ENCODE peak calls at places on chromosomes 3 and 15, in six cellular contexts. W, N, V, Q, L and U are unnamed samples.

GRCh38 chr3:134348524-134348923 is 25.7 kb downstream of the AMOTL2 start:
- DNase-seq in W (no peak), N (no peak), V (no peak), Q (no peak), L (no peak), U (no peak)

GRCh38 chr3:182349051-182349450 is 444.3 kb upstream of the ATP11B start:
- DNase-seq in W (no peak), N (no peak), V (no peak), Q (no peak), L (no peak), U (no peak)

GRCh38 chr3:64321747-64322146 is 96.5 kb upstream of the PRICKLE2 start:
- DNase-seq in W (no peak), N (no peak), V (no peak), Q (no peak), L (no peak), U (no peak)

GRCh38 chr3:74423867-74424266 is 190.6 kb downstream of the CNTN3 start:
- DNase-seq in W (no peak), N (no peak), V (no peak), Q (no peak), L (no peak), U (no peak)

GRCh38 chr3:157099337-157100078 is 60.4 kb downstream of the CCNL1 start:
- DNase-seq in W (no peak), N (no peak), V (no peak), Q (no peak), L (no peak), U (no peak)

GRCh38 chr3:32882603-32883025 is 64.8 kb downstream of the TRIM71 start:
- DNase-seq in W (no peak), N (no peak), V (no peak), Q (peak), L (no peak), U (no peak)

GRCh38 chr15:45340429-45340828 is 37.9 kb downstream of the GATM start:
- DNase-seq in W (no peak), N (peak), V (no peak), Q (no peak), L (no peak), U (no peak)

GRCh38 chr3:46986782-46987484 is 7.5 kb downstream of the NBEAL2 start:
- DNase-seq in W (no peak), N (no peak), V (no peak), Q (no peak), L (no peak), U (peak)

GRCh38 chr15:87033056-87033455 is 953.4 kb downstream of the AGBL1 start:
- DNase-seq in W (no peak), N (no peak), V (no peak), Q (no peak), L (no peak), U (no peak)

GRCh38 chr3:143974877-143975238 is 3.2 kb downstream of the DIPK2A start:
- DNase-seq in W (no peak), N (no peak), V (no peak), Q (no peak), L (no peak), U (peak)

GRCh38 chr3:178492496-178492895 is 43.7 kb upstream of the KCNMB2 start:
- DNase-seq in W (no peak), N (no peak), V (no peak), Q (no peak), L (no peak), U (no peak)

GRCh38 chr3:31455524-31455923 is 77.2 kb upstream of the STT3B start:
- DNase-seq in W (no peak), N (no peak), V (no peak), Q (no peak), L (no peak), U (no peak)

GRCh38 chr3:179723617-179724016 is 70.8 kb downstream of the USP13 start:
- DNase-seq in W (no peak), N (no peak), V (no peak), Q (no peak), L (no peak), U (no peak)

GRCh38 chr3:124329723-124330122 is 337.8 kb upstream of the ROPN1 start:
- DNase-seq in W (no peak), N (no peak), V (no peak), Q (no peak), L (no peak), U (no peak)

GRCh38 chr3:144221771-144222170 is 250.1 kb downstream of the DIPK2A start:
- DNase-seq in W (no peak), N (no peak), V (no peak), Q (no peak), L (no peak), U (no peak)

GRCh38 chr3:94336076-94336741 is 273.3 kb downstream of the NSUN3 start:
- DNase-seq in W (no peak), N (peak), V (no peak), Q (no peak), L (peak), U (no peak)

GRCh38 chr15:68789921-68790575 is 30.6 kb downstream of the ANP32A start:
- DNase-seq in W (no peak), N (no peak), V (no peak), Q (no peak), L (peak), U (no peak)

GRCh38 chr15:69148465-69148864 is 12.0 kb upstream of the GLCE start:
- DNase-seq in W (no peak), N (no peak), V (no peak), Q (no peak), L (no peak), U (no peak)

GRCh38 chr15:49023354-49023753 is 22.9 kb downstream of the SECISBP2L start:
- DNase-seq in W (no peak), N (no peak), V (no peak), Q (no peak), L (no peak), U (no peak)

GRCh38 chr3:98563661-98564281 is 29.6 kb downstream of the CPOX start:
- DNase-seq in W (no peak), N (no peak), V (no peak), Q (no peak), L (no peak), U (no peak)

GRCh38 chr15:85024509-85025336 is 43.1 kb downstream of the PDE8A start:
- DNase-seq in W (no peak), N (peak), V (no peak), Q (no peak), L (no peak), U (no peak)

GRCh38 chr3:65351753-65352152 is 664.0 kb upstream of the ADAMTS9 start:
- DNase-seq in W (no peak), N (no peak), V (no peak), Q (no peak), L (no peak), U (no peak)

GRCh38 chr3:50445919-50446318 is 57.5 kb downstream of the CACNA2D2 start:
- DNase-seq in W (no peak), N (peak), V (no peak), Q (no peak), L (no peak), U (no peak)

GRCh38 chr3:176514297-176514696 is 683.0 kb downstream of the TBL1XR1 start:
- DNase-seq in W (peak), N (peak), V (peak), Q (no peak), L (no peak), U (peak)

GRCh38 chr3:110905096-110905495 is 166.5 kb upstream of the NECTIN3 start:
- DNase-seq in W (no peak), N (no peak), V (no peak), Q (no peak), L (no peak), U (no peak)

GRCh38 chr3:149603126-149604074 is 54.4 kb downstream of the WWTR1 start:
- DNase-seq in W (no peak), N (no peak), V (no peak), Q (no peak), L (no peak), U (no peak)
- TF ChIP-seq GABPA in W (no peak), N (no peak), V (no peak), Q (no peak), L (no peak), U (no peak)

GRCh38 chr3:36317915-36318314 is 62.4 kb upstream of the STAC start:
- DNase-seq in W (no peak), N (no peak), V (no peak), Q (no peak), L (no peak), U (no peak)
- TF ChIP-seq GABPA in W (no peak), N (no peak), V (no peak), Q (no peak), L (no peak), U (no peak)

GRCh38 chr3:82390868-82391267 is 629.4 kb upstream of the GBE1 start:
- DNase-seq in W (no peak), N (no peak), V (no peak), Q (no peak), L (no peak), U (no peak)
- TF ChIP-seq GABPA in W (no peak), N (no peak), V (no peak), Q (no peak), L (no peak), U (no peak)

GRCh38 chr3:142857056-142857455 is 31.8 kb downstream of the PCOLCE2 start:
- DNase-seq in W (peak), N (peak), V (no peak), Q (no peak), L (peak), U (peak)
- TF ChIP-seq GABPA in W (no peak), N (no peak), V (no peak), Q (no peak), L (no peak), U (no peak)

GRCh38 chr3:21271606-21272016 is 479.4 kb downstream of the ZNF385D start:
- DNase-seq in W (no peak), N (no peak), V (no peak), Q (no peak), L (no peak), U (no peak)
- TF ChIP-seq GABPA in W (no peak), N (no peak), V (no peak), Q (no peak), L (no peak), U (no peak)

GRCh38 chr3:184129012-184129411 is 6.1 kb upstream of the EIF2B5 start:
- DNase-seq in W (peak), N (peak), V (no peak), Q (no peak), L (peak), U (peak)
- TF ChIP-seq GABPA in W (no peak), N (no peak), V (no peak), Q (no peak), L (no peak), U (no peak)

GRCh38 chr3:158700559-158700958 is 28.1 kb upstream of the LXN start:
- DNase-seq in W (no peak), N (no peak), V (no peak), Q (no peak), L (no peak), U (no peak)
- TF ChIP-seq GABPA in W (no peak), N (no peak), V (no peak), Q (no peak), L (no peak), U (no peak)

DNA sequence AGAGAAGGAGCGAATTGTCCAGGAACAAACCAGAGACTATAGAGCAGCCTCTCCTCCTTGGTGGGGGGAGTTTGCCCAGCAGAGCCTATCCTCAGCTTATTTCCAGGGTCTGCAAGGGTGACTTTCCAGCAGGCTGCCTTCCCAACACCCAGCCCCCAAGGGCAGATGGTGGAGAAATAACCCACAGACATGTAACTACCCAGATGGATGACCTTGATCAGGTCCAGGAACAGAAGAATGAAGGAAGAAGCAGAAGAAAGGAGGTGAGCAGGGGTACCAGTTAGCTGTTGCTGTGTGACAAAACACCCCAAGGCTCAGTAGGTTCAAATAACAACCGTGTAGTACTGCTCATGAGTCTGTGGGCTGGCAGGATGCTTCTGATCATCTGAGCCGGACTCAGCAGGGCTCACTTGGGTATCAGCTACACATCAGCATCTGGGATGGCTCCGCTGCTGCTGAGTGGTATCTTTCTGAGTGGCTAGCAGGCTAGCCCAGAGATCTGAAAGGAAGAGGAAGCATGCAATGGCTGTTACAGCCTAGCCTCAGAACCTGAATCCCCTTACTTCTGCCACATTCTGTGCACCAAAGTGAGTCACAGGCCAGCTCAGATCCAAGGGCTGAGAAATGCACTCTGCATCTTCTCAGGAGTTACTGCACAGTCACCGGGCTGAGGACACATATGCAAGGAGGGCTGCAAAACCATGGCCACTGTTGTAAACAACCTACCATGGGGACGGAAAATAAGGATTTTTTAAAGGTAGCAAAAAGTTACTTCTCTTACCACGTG is 22.2 kb upstream of the TXNRD3 start:
- DNase-seq in W (no peak), N (no peak), V (no peak), Q (no peak), L (no peak), U (no peak)
- TF ChIP-seq GABPA in W (no peak), N (no peak), V (no peak), Q (no peak), L (no peak), U (no peak)

DNA sequence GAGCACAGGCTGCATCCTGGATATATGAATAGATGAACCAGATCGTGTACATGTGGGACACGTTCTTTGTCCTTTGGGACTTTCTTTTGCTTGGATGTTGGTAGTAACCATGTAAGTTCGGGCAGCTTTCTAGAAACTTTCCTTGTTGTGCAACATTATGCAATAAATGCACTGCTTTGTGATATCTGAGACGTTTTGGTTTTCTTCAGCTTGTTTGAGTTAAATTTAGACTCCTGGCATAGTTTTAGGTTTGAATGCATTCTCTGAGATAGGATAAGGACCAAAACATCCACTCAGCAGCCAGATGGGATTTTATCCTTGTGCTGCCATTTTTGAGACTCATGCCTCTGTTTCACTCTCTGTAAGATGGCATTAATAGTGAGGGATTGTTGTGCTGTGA is 158.9 kb downstream of the IGF1R start:
- DNase-seq in W (no peak), N (no peak), V (no peak), Q (no peak), L (no peak), U (no peak)
- TF ChIP-seq GABPA in W (no peak), N (no peak), V (no peak), Q (no peak), L (no peak), U (no peak)

DNA sequence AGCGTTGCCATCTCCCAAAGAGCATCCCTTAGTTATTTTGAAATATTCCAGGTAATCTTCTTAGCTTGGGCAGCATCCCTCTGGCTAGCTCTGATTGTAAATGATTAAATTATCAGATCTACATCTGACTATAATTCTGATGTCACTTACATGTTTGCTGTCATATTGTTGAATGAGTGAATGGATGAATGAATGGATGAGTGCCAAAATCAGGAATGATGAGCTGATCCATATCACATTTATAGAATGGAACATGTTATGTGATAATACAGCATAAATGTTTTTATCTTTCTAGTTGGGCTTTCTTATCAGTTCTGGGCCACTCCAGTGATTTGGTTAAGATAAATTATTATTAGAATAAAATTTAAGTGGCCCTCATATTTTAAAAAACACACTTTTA is 14.0 kb downstream of the FAN1 start:
- DNase-seq in W (no peak), N (no peak), V (no peak), Q (no peak), L (no peak), U (no peak)
- TF ChIP-seq GABPA in W (no peak), N (no peak), V (no peak), Q (no peak), L (no peak), U (no peak)